ENCODE peak calls at places on chromosomes 6 and 20, in four cellular contexts. Q is K562, L is NT2/D1, M is PC-3. E is an unnamed sample.
A peak's percentile ranks its signal among the peaks of the same experiment; 100 is the strongest.

GRCh38 chr6:16345449-16346330 is 107.3 kb downstream of the GMPR start:
- DNase-seq in Q (peak; percentile 55), M (peak; percentile 78), L (no peak), E (peak; percentile 61)

GRCh38 chr6:11168091-11168635 is 56.6 kb upstream of the ERVFRD-1 start:
- DNase-seq in L (no peak), Q (no peak), M (no peak), E (no peak)

GRCh38 chr6:116012966-116013365 is 47.7 kb downstream of the FRK start:
- DNase-seq in L (no peak), Q (no peak), M (peak; percentile 48), E (no peak)

GRCh38 chr6:100300221-100300736 is 164.4 kb downstream of the SIM1 start:
- DNase-seq in M (peak; percentile 93), Q (no peak), L (no peak), E (no peak)

GRCh38 chr20:46173652-46174468 is 55.7 kb downstream of the CD40 start:
- DNase-seq in L (no peak), M (no peak), Q (no peak), E (no peak)

GRCh38 chr6:78231002-78231401 is 578.2 kb downstream of the MEI4 start:
- DNase-seq in L (no peak), M (no peak), Q (no peak), E (no peak)

GRCh38 chr20:34390769-34391447 is 27.8 kb downstream of the ITCH start:
- DNase-seq in M (peak; percentile 97), Q (peak; percentile 35), L (no peak), E (no peak)

GRCh38 chr20:62739581-62740285 is 31.1 kb downstream of the NTSR1 start:
- DNase-seq in M (peak; percentile 76), L (no peak), Q (no peak), E (no peak)

GRCh38 chr6:137904822-137905617 is 38.0 kb downstream of the TNFAIP3 start:
- DNase-seq in M (no peak), Q (peak; percentile 49), L (no peak), E (no peak)

GRCh38 chr6:37140145-37140544 is 29.8 kb upstream of the PIM1 start:
- DNase-seq in L (no peak), M (no peak), Q (no peak), E (no peak)

GRCh38 chr6:37141291-37142046 is 28.5 kb upstream of the PIM1 start:
- DNase-seq in M (no peak), L (peak; percentile 87), Q (no peak), E (peak; percentile 85)

GRCh38 chr6:37137881-37138568 is 31.9 kb upstream of the PIM1 start:
- DNase-seq in M (peak; percentile 59), Q (no peak), L (no peak), E (peak; percentile 95)

GRCh38 chr6:37137201-37137880 is 32.6 kb upstream of the PIM1 start:
- DNase-seq in L (peak; percentile 93), M (peak; percentile 98), Q (peak; percentile 48), E (peak; percentile 94)

DNA sequence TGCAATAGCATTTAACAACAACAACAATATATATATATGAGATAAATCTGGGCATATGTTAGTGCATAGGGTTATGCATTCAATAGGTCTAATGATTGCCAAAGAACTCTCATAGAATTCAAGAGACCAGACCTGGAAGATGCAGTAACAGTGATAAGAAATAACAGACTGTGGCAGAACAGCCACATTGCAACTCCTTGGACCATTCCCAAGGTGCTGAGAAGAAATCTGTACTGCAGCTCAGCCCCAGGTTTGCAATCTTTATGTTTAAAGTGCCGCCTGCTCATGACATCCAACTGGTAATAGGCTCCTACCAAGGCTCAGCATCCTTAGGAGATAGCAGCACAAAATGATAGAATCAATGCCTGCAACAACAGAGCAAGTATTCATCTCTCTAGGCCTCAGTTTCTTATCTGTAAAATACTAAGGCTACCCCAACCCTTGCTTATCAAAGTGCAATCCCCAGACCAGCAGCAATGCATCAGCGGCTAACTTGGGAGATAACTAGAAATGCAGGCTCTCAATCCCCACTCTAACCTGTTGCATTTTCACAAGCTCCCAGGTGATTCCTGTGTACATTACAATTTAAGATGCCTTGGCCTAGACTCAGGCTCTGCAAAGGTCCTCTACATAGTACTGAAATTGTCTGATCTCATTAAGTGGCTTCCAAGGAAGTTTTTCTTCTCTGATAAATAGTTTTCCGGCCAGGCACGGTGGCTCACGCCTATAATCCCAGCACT is 30.6 kb upstream of the PIM1 start:
- DNase-seq in L (no peak), M (no peak), Q (no peak), E (no peak)
- H3K9ac ChIP-seq in L (peak overlapping the region; percentile 44), M (no peak overlapping the region), Q (no peak overlapping the region), E (no peak overlapping the region)

DNA sequence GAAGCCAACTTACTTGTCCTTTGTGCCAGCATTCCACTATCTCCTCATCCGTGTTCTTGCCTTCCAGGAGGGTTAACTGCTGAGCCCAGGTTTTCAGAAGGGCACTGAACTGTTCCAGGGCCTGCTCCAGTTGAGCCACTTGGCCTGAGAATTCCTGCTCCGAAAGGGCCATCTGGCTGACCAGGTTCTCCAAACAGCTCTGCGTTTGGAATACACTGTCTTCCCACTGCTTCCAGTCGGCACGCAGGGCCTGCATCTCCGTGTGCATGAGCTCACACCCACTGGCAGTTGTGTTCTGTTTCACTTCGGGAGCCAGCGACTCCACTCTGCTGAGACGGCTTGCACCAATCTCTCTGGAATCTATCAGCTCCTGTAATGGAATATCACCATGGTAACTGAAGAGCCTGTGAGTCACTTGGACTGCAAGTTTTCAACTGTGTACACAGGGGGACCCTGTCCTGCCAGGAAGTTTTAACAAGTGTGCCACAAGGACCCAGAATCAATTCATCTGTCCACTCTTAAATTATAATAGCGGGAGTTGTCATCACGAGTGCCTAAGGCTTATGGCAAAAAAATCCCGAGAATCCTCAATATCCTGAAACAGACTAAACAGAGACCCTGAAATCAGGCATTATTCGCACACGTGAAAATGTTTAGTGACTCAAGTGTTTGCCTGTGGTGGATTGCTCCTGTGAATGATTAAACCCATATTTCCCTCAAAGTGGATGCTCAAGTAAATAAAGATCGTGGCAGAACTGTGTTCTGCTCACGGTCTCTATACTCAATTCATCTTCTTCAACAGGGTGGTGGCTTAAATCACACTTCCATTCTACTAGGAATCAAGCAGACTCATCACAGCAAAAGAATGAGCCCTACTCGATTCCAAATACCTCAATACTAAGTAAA is 255.9 kb downstream of the SYNE1 start:
- DNase-seq in L (no peak), M (peak; percentile 77), Q (no peak), E (no peak)
- H3K9ac ChIP-seq in L (no peak overlapping the region), M (peak overlapping the region; percentile 69), Q (no peak overlapping the region), E (no peak overlapping the region)

DNA sequence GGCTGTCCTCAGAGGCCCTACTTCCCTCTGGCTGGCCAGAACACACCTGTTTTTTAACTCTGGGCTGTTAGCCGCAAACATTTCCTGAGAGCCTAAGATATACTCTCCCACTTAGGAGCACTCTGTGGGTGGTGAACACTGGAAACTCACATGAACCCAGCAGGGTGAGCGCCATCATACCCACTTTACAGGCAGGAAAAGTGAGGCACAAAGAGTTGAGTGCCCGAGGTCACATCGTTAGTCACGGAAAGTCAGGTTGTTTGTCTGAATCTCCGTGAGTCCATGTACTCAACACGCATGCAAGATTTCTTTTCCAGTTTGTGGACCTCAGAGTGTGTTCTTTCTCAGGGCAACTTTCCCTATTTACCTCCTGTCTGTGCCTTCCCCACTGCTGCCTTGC is 1.9 kb downstream of the BAK1 start:
- DNase-seq in L (no peak), Q (no peak), M (no peak), E (no peak)
- H3K9ac ChIP-seq in L (no peak overlapping the region), Q (peak overlapping the region; percentile 84), M (no peak overlapping the region), E (no peak overlapping the region)

DNA sequence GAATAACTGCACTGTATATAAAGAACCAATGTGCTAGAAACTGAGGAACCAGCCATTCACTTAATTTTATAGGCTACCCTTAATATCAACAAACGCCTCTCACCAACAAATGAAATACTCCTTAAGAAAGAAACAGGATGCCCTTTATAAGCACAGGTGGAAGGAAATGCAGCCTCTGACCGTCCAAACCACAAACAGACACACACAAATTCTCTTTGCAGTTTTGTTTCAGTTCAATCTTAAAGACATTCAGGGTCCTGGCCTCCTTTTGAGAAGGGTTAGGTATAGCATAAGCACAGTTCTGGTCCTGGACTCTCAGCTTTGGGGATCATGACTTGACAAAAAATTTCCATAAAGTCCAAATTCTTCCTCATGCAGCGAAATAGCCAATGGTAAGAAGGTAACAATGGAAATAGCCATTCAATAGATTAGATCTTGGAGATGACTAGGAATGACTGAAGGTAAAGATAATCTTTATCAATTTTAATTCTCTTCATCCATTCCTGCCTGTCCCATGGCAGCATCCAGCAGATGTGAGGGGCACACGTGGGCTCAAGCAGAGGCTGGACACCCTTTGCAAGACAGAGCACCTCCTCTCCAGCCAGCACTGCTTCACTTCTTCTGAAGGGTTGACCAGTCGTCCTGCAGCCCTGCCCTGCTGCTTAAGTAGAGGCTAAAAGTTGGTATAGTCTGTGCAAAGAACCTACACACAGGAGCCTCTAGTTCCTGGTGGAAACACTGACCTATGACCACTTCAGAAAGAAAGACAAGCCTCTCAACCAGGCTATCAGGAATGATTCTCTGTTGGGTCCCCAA is 123.9 kb downstream of the CD83 start:
- DNase-seq in L (no peak), M (no peak), Q (no peak), E (no peak)
- H3K9ac ChIP-seq in L (no peak overlapping the region), M (no peak overlapping the region), Q (no peak overlapping the region), E (no peak overlapping the region)

GRCh38 chr20:23152308-23152892 is 66.3 kb upstream of the CD93 start:
- DNase-seq in L (no peak), Q (peak; percentile 88), M (no peak), E (peak; percentile 40)
- H3K9ac ChIP-seq in L (no peak overlapping the region), Q (peak overlapping the region; percentile 77), M (no peak overlapping the region), E (no peak overlapping the region)

DNA sequence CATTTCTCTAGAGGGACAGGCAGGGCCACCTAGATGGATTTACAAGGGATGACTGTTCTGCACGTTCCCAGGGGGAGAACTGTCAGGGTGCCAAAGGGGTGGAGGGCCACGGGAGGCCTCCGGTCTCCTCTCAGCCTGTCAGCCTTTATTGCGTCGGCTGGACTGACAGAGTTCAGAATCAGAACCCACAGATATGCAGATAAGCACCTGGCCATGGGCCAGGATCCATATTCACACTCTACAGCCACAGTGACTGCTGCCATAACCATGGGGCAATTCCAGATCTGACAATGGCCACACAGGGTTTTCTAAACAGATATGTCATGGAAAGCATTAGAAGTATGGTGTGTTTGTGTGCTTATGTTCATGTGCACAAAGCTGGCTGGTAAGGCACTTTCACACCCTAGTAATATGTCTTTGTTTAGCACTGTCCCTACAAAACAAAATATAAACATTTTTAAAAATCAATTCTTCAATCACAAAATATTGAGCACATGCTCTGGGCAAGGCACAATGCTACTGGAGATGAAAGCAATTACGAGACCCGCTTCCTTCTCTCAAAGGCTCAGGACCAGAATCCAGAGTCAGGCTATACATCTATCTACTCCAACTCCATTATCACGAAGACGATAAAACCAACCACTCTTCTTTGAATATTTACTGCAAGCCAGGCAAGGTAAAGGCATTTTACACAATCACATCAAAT is 29.1 kb downstream of the TRAM2 start:
- DNase-seq in L (no peak), M (peak; percentile 65), Q (peak; percentile 19), E (no peak)
- H3K9ac ChIP-seq in L (no peak overlapping the region), M (no peak overlapping the region), Q (no peak overlapping the region), E (no peak overlapping the region)

DNA sequence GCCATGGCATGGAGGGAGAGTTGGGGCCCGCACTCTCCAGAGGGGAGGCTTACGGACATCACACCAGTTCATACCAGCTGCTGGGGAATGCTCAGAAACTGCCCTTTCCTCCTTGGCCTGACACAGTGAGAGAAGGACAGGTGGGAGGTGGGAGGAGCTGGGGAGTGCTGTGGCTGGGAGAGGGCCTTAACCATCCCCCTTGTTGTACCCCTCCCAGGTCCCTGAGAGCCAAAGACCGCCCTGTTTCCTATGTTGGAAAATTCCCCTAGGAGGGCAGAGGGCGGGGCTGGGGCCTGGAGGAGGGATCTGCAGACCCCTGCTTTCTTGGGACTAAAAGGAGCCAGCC is 24.1 kb downstream of the FOXP4 start:
- DNase-seq in Q (no peak), M (no peak), L (no peak), E (peak; percentile 80)
- H3K9ac ChIP-seq in Q (no peak overlapping the region), M (no peak overlapping the region), L (peak overlapping the region; percentile 16), E (no peak overlapping the region)

E was measured in endodermal cell.